ENCODE peak calls at places on chromosomes 3 and 15, in four cellular contexts. One of them, this sample, is unnamed.

GRCh38 chr3:151434151-151434890 is 26.5 kb downstream of the IGSF10 start:
- DNase-seq in DND-41: no peak
- DNase-seq in stomach: no peak
- DNase-seq in cardiac fibroblast: peak
- DNase-seq in this sample: no peak

GRCh38 chr3:35439626-35440025 is 199.7 kb upstream of the ARPP21 start:
- DNase-seq in DND-41: no peak
- DNase-seq in stomach: no peak
- DNase-seq in cardiac fibroblast: no peak
- DNase-seq in this sample: no peak

GRCh38 chr3:114672692-114673447 is 379.0 kb downstream of the TIGIT start:
- DNase-seq in DND-41: no peak
- DNase-seq in stomach: no peak
- DNase-seq in cardiac fibroblast: no peak
- DNase-seq in this sample: no peak

GRCh38 chr3:13474776-13475303 is 5.3 kb upstream of the HDAC11 start:
- DNase-seq in DND-41: no peak
- DNase-seq in stomach: no peak
- DNase-seq in cardiac fibroblast: no peak
- DNase-seq in this sample: no peak

GRCh38 chr3:172189987-172190603 is 150.7 kb downstream of the FNDC3B start:
- DNase-seq in DND-41: no peak
- DNase-seq in stomach: no peak
- DNase-seq in cardiac fibroblast: peak
- DNase-seq in this sample: no peak

GRCh38 chr3:159760056-159760455 is 228.6 kb upstream of the IL12A start:
- DNase-seq in DND-41: no peak
- DNase-seq in stomach: no peak
- DNase-seq in cardiac fibroblast: no peak
- DNase-seq in this sample: no peak

GRCh38 chr15:100340721-100341661 is 784 bp downstream of the ADAMTS17 start:
- DNase-seq in DND-41: no peak
- DNase-seq in stomach: no peak
- DNase-seq in cardiac fibroblast: no peak
- DNase-seq in this sample: peak

GRCh38 chr3:149542375-149543312 is 68.1 kb downstream of the TM4SF4 start:
- DNase-seq in DND-41: no peak
- DNase-seq in stomach: no peak
- DNase-seq in cardiac fibroblast: peak
- DNase-seq in this sample: no peak

GRCh38 chr3:46496745-46497555 is 826 bp upstream of the RTP3 start:
- DNase-seq in DND-41: peak
- DNase-seq in stomach: no peak
- DNase-seq in cardiac fibroblast: peak
- DNase-seq in this sample: peak

GRCh38 chr15:89119489-89120478 is 31.5 kb downstream of the ABHD2 start:
- DNase-seq in DND-41: no peak
- DNase-seq in stomach: no peak
- DNase-seq in cardiac fibroblast: peak
- DNase-seq in this sample: no peak

GRCh38 chr15:43111354-43111753 is 5.5 kb upstream of the UBR1 start:
- DNase-seq in DND-41: no peak
- DNase-seq in stomach: no peak
- DNase-seq in cardiac fibroblast: no peak
- DNase-seq in this sample: no peak

GRCh38 chr3:53513556-53514190 is 19.3 kb downstream of the CACNA1D start:
- DNase-seq in DND-41: no peak
- DNase-seq in stomach: no peak
- DNase-seq in cardiac fibroblast: peak
- DNase-seq in this sample: no peak

GRCh38 chr3:46924921-46925584 is 47.5 kb downstream of the PTH1R start:
- DNase-seq in DND-41: no peak
- DNase-seq in stomach: no peak
- DNase-seq in cardiac fibroblast: no peak
- DNase-seq in this sample: peak

GRCh38 chr3:143362115-143362992 is 242.8 kb downstream of the CHST2 start:
- DNase-seq in DND-41: no peak
- DNase-seq in stomach: no peak
- DNase-seq in cardiac fibroblast: no peak
- DNase-seq in this sample: no peak

GRCh38 chr3:171044828-171045793 is 18.6 kb upstream of the SLC2A2 start:
- DNase-seq in DND-41: no peak
- DNase-seq in stomach: no peak
- DNase-seq in cardiac fibroblast: peak
- DNase-seq in this sample: no peak

GRCh38 chr15:32688151-32688639 is 29.6 kb upstream of the GREM1 start:
- DNase-seq in DND-41: no peak
- DNase-seq in stomach: peak
- DNase-seq in cardiac fibroblast: peak
- DNase-seq in this sample: peak

GRCh38 chr3:31732548-31732947 is 199.8 kb downstream of the STT3B start:
- DNase-seq in DND-41: no peak
- DNase-seq in stomach: no peak
- DNase-seq in cardiac fibroblast: no peak
- DNase-seq in this sample: no peak

GRCh38 chr3:149765762-149766334 is 13.6 kb upstream of the COMMD2 start:
- DNase-seq in DND-41: no peak
- DNase-seq in stomach: no peak
- DNase-seq in cardiac fibroblast: peak
- DNase-seq in this sample: no peak

GRCh38 chr15:48244923-48245322 is 38.8 kb downstream of the SLC12A1 start:
- DNase-seq in DND-41: no peak
- DNase-seq in stomach: no peak
- DNase-seq in cardiac fibroblast: peak
- DNase-seq in this sample: no peak

GRCh38 chr3:106609666-106610301 is 741.0 kb upstream of the CBLB start:
- DNase-seq in DND-41: peak
- DNase-seq in stomach: peak
- DNase-seq in cardiac fibroblast: peak
- DNase-seq in this sample: peak

GRCh38 chr3:75089831-75090230 is 475.4 kb upstream of the CNTN3 start:
- DNase-seq in DND-41: no peak
- DNase-seq in stomach: no peak
- DNase-seq in cardiac fibroblast: no peak
- DNase-seq in this sample: no peak

GRCh38 chr3:71397046-71397445 is 186.5 kb downstream of the FOXP1 start:
- DNase-seq in DND-41: no peak
- DNase-seq in stomach: no peak
- DNase-seq in cardiac fibroblast: peak
- DNase-seq in this sample: no peak

GRCh38 chr3:20055020-20055775 is 15.0 kb downstream of the KAT2B start:
- DNase-seq in DND-41: no peak
- DNase-seq in stomach: no peak
- DNase-seq in cardiac fibroblast: no peak
- DNase-seq in this sample: no peak

GRCh38 chr3:47342156-47342555 is 38.7 kb upstream of the PTPN23 start:
- DNase-seq in DND-41: no peak
- DNase-seq in stomach: no peak
- DNase-seq in cardiac fibroblast: no peak
- DNase-seq in this sample: no peak

GRCh38 chr3:159928692-159929091 is 59.9 kb upstream of the IL12A start:
- DNase-seq in DND-41: no peak
- DNase-seq in stomach: no peak
- DNase-seq in cardiac fibroblast: peak
- DNase-seq in this sample: no peak

GRCh38 chr3:104069114-104069513 is 1297.6 kb upstream of the ALCAM start:
- DNase-seq in DND-41: no peak
- DNase-seq in stomach: no peak
- DNase-seq in cardiac fibroblast: no peak
- DNase-seq in this sample: no peak

GRCh38 chr15:58929891-58930416 is 3.5 kb downstream of the SLTM start:
- DNase-seq in DND-41: no peak
- DNase-seq in stomach: no peak
- DNase-seq in cardiac fibroblast: no peak
- DNase-seq in this sample: no peak

GRCh38 chr3:24388611-24389010 is 106.0 kb downstream of the THRB start:
- DNase-seq in DND-41: no peak
- DNase-seq in stomach: no peak
- DNase-seq in cardiac fibroblast: no peak
- DNase-seq in this sample: no peak

GRCh38 chr3:8775602-8776001 is 6.2 kb upstream of the OXTR start:
- DNase-seq in DND-41: no peak
- DNase-seq in stomach: no peak
- DNase-seq in cardiac fibroblast: no peak
- DNase-seq in this sample: no peak

GRCh38 chr3:17179381-17180205 is 294.8 kb downstream of the PLCL2 start:
- DNase-seq in DND-41: no peak
- DNase-seq in stomach: no peak
- DNase-seq in cardiac fibroblast: peak
- DNase-seq in this sample: no peak

GRCh38 chr15:39153718-39154117 is 427.2 kb upstream of the THBS1 start:
- DNase-seq in DND-41: no peak
- DNase-seq in stomach: no peak
- DNase-seq in cardiac fibroblast: no peak
- DNase-seq in this sample: no peak

GRCh38 chr15:37095197-37095992 is 5.0 kb downstream of the MEIS2 start:
- DNase-seq in DND-41: no peak
- DNase-seq in stomach: no peak
- DNase-seq in cardiac fibroblast: peak
- DNase-seq in this sample: no peak
- H3K4me3 ChIP-seq in DND-41: no peak
- H3K4me3 ChIP-seq in stomach: peak
- H3K4me3 ChIP-seq in cardiac fibroblast: peak
- H3K4me3 ChIP-seq in this sample: no peak

GRCh38 chr15:97730315-97730714 is 230.2 kb upstream of the ARRDC4 start:
- DNase-seq in DND-41: no peak
- DNase-seq in stomach: no peak
- DNase-seq in cardiac fibroblast: no peak
- DNase-seq in this sample: no peak

GRCh38 chr15:97729270-97729669 is 231.2 kb upstream of the ARRDC4 start:
- DNase-seq in DND-41: no peak
- DNase-seq in stomach: no peak
- DNase-seq in cardiac fibroblast: no peak
- DNase-seq in this sample: peak

DNA sequence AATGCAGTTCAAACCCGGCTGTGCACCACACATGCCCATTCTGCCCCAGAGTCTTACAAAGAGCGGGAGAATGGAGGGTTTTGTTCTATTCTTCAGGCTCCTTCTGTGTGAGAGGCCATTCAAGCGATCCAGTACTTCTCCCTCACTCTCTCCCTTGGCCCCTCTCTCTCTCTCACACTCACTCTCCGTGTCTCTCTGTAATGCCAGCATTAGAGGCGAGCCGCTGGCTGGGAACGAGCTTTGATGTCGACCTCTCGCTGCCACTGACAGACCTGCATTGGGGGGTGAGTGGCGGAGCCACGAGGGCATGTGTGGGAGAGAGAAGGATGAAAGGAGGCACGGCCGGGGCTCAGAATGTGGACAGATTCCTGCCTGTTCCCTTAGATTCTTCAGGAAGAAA is 231.7 kb upstream of the ARRDC4 start:
- DNase-seq in DND-41: no peak
- DNase-seq in stomach: no peak
- DNase-seq in cardiac fibroblast: no peak
- DNase-seq in this sample: no peak
- H3K4me3 ChIP-seq in DND-41: no peak
- H3K4me3 ChIP-seq in stomach: peak
- H3K4me3 ChIP-seq in cardiac fibroblast: no peak
- H3K4me3 ChIP-seq in this sample: no peak

GRCh38 chr15:96326551-96327154 is 3.8 kb upstream of the NR2F2 start:
- DNase-seq in DND-41: no peak
- DNase-seq in stomach: peak
- DNase-seq in cardiac fibroblast: peak
- DNase-seq in this sample: peak

GRCh38 chr15:96328101-96328958 is 2.2 kb upstream of the NR2F2 start:
- DNase-seq in DND-41: no peak
- DNase-seq in stomach: no peak
- DNase-seq in cardiac fibroblast: peak
- DNase-seq in this sample: no peak

GRCh38 chr15:96325579-96326331 is 4.7 kb upstream of the NR2F2 start:
- DNase-seq in DND-41: no peak
- DNase-seq in stomach: no peak
- DNase-seq in cardiac fibroblast: peak
- DNase-seq in this sample: no peak

GRCh38 chr15:96329403-96329981 is 1.0 kb upstream of the NR2F2 start:
- DNase-seq in DND-41: no peak
- DNase-seq in stomach: no peak
- DNase-seq in cardiac fibroblast: peak
- DNase-seq in this sample: no peak

DNA sequence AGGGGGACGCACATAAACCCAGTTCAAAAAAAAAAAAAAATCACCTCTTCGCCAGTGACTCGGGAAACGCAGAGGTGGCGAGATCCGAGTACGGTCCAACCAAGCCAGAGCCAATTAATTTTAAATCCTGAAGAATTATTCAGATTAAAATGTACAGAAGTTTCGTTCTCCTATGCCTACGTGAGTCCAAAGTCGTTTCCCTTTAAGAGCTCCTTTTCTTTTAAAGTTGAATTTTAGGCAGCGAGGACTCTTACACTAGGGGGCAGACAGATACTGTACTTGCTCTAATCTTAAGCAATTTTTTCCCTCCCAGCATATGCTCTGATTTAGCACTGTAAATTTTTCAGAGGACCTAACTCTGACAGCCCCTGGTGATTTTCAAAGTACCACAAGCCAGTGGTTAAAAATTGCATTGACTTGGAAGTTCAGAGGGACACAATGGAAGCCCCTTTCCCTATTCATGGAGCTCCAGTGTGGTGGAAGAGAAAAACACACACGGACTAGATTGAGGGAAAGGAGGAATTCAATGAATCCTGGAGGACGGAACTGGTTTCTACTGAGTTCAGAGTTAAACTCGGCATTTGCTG is 3.3 kb upstream of the NR2F2 start:
- DNase-seq in DND-41: no peak
- DNase-seq in stomach: no peak
- DNase-seq in cardiac fibroblast: peak
- DNase-seq in this sample: no peak
- H3K4me3 ChIP-seq in DND-41: no peak
- H3K4me3 ChIP-seq in stomach: peak
- H3K4me3 ChIP-seq in cardiac fibroblast: peak
- H3K4me3 ChIP-seq in this sample: peak

DNA sequence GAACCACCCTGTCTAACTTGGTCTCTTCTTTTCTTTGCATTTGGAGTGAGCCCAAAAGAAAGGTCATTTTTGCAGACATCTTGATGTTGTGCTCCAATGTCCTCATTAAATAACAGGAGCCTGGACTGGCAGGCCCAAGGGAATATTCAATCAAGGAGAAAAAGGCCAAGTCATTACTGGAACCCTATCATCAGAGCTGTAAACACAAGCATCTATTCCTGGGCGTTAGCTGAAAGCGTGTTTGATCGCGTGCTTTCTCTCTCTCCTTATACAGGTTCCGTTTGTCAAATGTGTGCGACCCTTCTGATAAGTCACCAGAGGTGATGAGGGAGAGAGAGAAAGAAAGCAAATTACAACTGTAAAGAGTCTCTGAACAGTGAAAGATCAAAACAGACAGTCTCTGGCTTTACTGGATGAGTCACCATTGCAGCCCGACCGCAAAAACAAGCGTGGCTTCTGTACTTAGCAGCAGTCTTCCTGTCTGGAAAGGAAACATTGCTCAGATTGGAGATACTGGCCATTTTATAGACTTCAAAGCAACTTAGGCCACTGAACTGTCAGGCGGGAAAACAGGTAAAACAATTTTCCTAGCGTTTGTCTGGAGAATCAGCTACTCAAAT is 39.5 kb upstream of the TPRG1 start:
- DNase-seq in DND-41: peak
- DNase-seq in stomach: peak
- DNase-seq in cardiac fibroblast: peak
- DNase-seq in this sample: peak
- H3K4me3 ChIP-seq in DND-41: peak
- H3K4me3 ChIP-seq in stomach: no peak
- H3K4me3 ChIP-seq in cardiac fibroblast: no peak
- H3K4me3 ChIP-seq in this sample: no peak

GRCh38 chr15:87031545-87032230 is 952.0 kb downstream of the AGBL1 start:
- DNase-seq in DND-41: no peak
- DNase-seq in stomach: no peak
- DNase-seq in cardiac fibroblast: no peak
- DNase-seq in this sample: no peak
- H3K4me3 ChIP-seq in DND-41: no peak
- H3K4me3 ChIP-seq in stomach: no peak
- H3K4me3 ChIP-seq in cardiac fibroblast: no peak
- H3K4me3 ChIP-seq in this sample: no peak